ENCODE peak calls at places on chromosomes 1 and 21, in six cellular contexts. One of them, this sample, is unnamed.

GRCh38 chr1:85200367-85200869 is 398 bp downstream of the SYDE2 start:
- DNase-seq in GM06990: no peak
- DNase-seq in ovary: peak
- DNase-seq in cardiac fibroblast: peak
- DNase-seq in GM12864: no peak
- DNase-seq in right atrium auricular region: peak
- DNase-seq in this sample: peak

GRCh38 chr1:70487910-70488665 is 77.0 kb downstream of the CTH start:
- DNase-seq in GM06990: no peak
- DNase-seq in ovary: no peak
- DNase-seq in cardiac fibroblast: peak
- DNase-seq in GM12864: no peak
- DNase-seq in right atrium auricular region: no peak
- DNase-seq in this sample: peak

GRCh38 chr21:25871566-25871965 is 136.8 kb downstream of the GABPA start:
- DNase-seq in GM06990: no peak
- DNase-seq in ovary: no peak
- DNase-seq in cardiac fibroblast: no peak
- DNase-seq in GM12864: no peak
- DNase-seq in right atrium auricular region: no peak
- DNase-seq in this sample: no peak

GRCh38 chr1:67429528-67430357 is 459 bp downstream of the SERBP1 start:
- DNase-seq in GM06990: peak
- DNase-seq in ovary: no peak
- DNase-seq in cardiac fibroblast: peak
- DNase-seq in GM12864: no peak
- DNase-seq in right atrium auricular region: no peak
- DNase-seq in this sample: no peak

GRCh38 chr1:229208481-229208880 is 62.4 kb upstream of the RAB4A start:
- DNase-seq in GM06990: no peak
- DNase-seq in ovary: no peak
- DNase-seq in cardiac fibroblast: peak
- DNase-seq in GM12864: no peak
- DNase-seq in right atrium auricular region: no peak
- DNase-seq in this sample: no peak

GRCh38 chr1:6103854-6104530 is 58.3 kb downstream of the KCNAB2 start:
- DNase-seq in GM06990: no peak
- DNase-seq in ovary: no peak
- DNase-seq in cardiac fibroblast: no peak
- DNase-seq in GM12864: no peak
- DNase-seq in right atrium auricular region: no peak
- DNase-seq in this sample: no peak

GRCh38 chr1:108701176-108701849 is 9.2 kb downstream of the PRPF38B start:
- DNase-seq in GM06990: no peak
- DNase-seq in ovary: no peak
- DNase-seq in cardiac fibroblast: no peak
- DNase-seq in GM12864: no peak
- DNase-seq in right atrium auricular region: no peak
- DNase-seq in this sample: no peak

GRCh38 chr1:41666991-41667631 is 182.6 kb upstream of the EDN2 start:
- DNase-seq in GM06990: peak
- DNase-seq in ovary: no peak
- DNase-seq in cardiac fibroblast: peak
- DNase-seq in GM12864: peak
- DNase-seq in right atrium auricular region: no peak
- DNase-seq in this sample: no peak

GRCh38 chr1:91997607-91998195 is 32.1 kb upstream of the EPHX4 start:
- DNase-seq in GM06990: no peak
- DNase-seq in ovary: no peak
- DNase-seq in cardiac fibroblast: peak
- DNase-seq in GM12864: no peak
- DNase-seq in right atrium auricular region: no peak
- DNase-seq in this sample: peak

GRCh38 chr1:7705908-7706216 is 65.2 kb upstream of the VAMP3 start:
- DNase-seq in GM06990: no peak
- DNase-seq in ovary: no peak
- DNase-seq in cardiac fibroblast: no peak
- DNase-seq in GM12864: no peak
- DNase-seq in right atrium auricular region: no peak
- DNase-seq in this sample: no peak

GRCh38 chr1:227944931-227945890 is 2.5 kb downstream of the WNT9A start:
- DNase-seq in GM06990: no peak
- DNase-seq in ovary: no peak
- DNase-seq in cardiac fibroblast: no peak
- DNase-seq in GM12864: no peak
- DNase-seq in right atrium auricular region: peak
- DNase-seq in this sample: no peak

GRCh38 chr1:227947425-227947677 is 381 bp downstream of the WNT9A start:
- DNase-seq in GM06990: no peak
- DNase-seq in ovary: no peak
- DNase-seq in cardiac fibroblast: no peak
- DNase-seq in GM12864: no peak
- DNase-seq in right atrium auricular region: no peak
- DNase-seq in this sample: peak

GRCh38 chr1:227946624-227947424 is 908 bp downstream of the WNT9A start:
- DNase-seq in GM06990: peak
- DNase-seq in ovary: peak
- DNase-seq in cardiac fibroblast: peak
- DNase-seq in GM12864: no peak
- DNase-seq in right atrium auricular region: peak
- DNase-seq in this sample: peak

GRCh38 chr1:227944066-227944930 is 3.4 kb downstream of the WNT9A start:
- DNase-seq in GM06990: no peak
- DNase-seq in ovary: no peak
- DNase-seq in cardiac fibroblast: no peak
- DNase-seq in GM12864: no peak
- DNase-seq in right atrium auricular region: peak
- DNase-seq in this sample: peak

DNA sequence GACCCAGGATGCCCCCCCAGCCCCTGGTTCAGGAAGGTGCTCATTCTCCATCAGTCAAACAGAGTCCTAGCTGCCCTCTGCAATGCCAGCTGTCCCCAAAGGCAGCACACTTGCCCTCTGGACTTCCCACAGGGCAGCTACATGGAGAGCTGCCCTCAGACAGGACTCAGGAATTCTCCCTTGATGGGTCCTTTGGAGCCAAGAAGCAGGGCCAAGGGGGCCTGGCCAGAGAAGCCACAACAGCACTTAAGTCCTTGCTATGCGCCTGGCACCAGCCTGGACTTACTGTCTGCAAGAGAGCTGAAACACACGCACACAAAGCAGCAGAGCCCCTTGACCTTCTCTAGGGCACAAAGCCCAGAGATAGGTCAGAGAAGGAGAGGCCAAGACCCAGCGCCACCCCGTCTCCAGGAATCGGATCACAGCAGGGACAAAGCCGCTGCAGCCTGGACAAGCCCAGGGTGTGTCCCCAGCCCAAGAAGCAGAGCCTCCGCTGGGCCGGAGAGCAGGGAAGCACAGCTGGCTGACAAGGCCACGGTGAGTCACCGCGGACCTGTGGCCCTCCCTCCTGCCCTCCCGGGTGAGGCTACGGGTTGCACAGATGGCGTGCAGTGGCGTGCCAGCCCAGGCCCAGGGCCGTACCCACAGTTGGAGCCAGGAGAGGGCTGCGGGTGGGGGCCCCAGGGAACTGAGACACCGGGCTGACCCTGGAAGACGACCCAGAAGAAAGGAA is 1.7 kb downstream of the WNT9A start:
- DNase-seq in GM06990: no peak
- DNase-seq in ovary: peak
- DNase-seq in cardiac fibroblast: peak
- DNase-seq in GM12864: no peak
- DNase-seq in right atrium auricular region: peak
- DNase-seq in this sample: peak
- H3K4me3 ChIP-seq in GM06990: no peak
- H3K4me3 ChIP-seq in ovary: peak
- H3K4me3 ChIP-seq in cardiac fibroblast: no peak
- H3K4me3 ChIP-seq in GM12864: no peak
- H3K4me3 ChIP-seq in right atrium auricular region: peak
- H3K4me3 ChIP-seq in this sample: peak

GRCh38 chr21:15732996-15733329 is 3.2 kb downstream of the USP25 start:
- DNase-seq in GM06990: no peak
- DNase-seq in ovary: no peak
- DNase-seq in cardiac fibroblast: no peak
- DNase-seq in GM12864: no peak
- DNase-seq in right atrium auricular region: no peak
- DNase-seq in this sample: no peak
- H3K4me3 ChIP-seq in GM06990: peak
- H3K4me3 ChIP-seq in ovary: no peak
- H3K4me3 ChIP-seq in cardiac fibroblast: no peak
- H3K4me3 ChIP-seq in GM12864: peak
- H3K4me3 ChIP-seq in right atrium auricular region: peak
- H3K4me3 ChIP-seq in this sample: no peak

GRCh38 chr1:89606227-89606945 is 26.5 kb upstream of the LRRC8C start:
- DNase-seq in GM06990: no peak
- DNase-seq in ovary: no peak
- DNase-seq in cardiac fibroblast: no peak
- DNase-seq in GM12864: no peak
- DNase-seq in right atrium auricular region: no peak
- DNase-seq in this sample: no peak
- H3K4me3 ChIP-seq in GM06990: no peak
- H3K4me3 ChIP-seq in ovary: no peak
- H3K4me3 ChIP-seq in cardiac fibroblast: no peak
- H3K4me3 ChIP-seq in GM12864: no peak
- H3K4me3 ChIP-seq in right atrium auricular region: no peak
- H3K4me3 ChIP-seq in this sample: no peak

GRCh38 chr1:156064615-156065014 is 3.7 kb downstream of the RAB25 start:
- DNase-seq in GM06990: no peak
- DNase-seq in ovary: no peak
- DNase-seq in cardiac fibroblast: no peak
- DNase-seq in GM12864: no peak
- DNase-seq in right atrium auricular region: no peak
- DNase-seq in this sample: no peak

GRCh38 chr1:156065212-156065611 is 4.3 kb downstream of the RAB25 start:
- DNase-seq in GM06990: no peak
- DNase-seq in ovary: no peak
- DNase-seq in cardiac fibroblast: no peak
- DNase-seq in GM12864: no peak
- DNase-seq in right atrium auricular region: no peak
- DNase-seq in this sample: no peak

GRCh38 chr1:156060937-156061636 is at the start of gene RAB25:
- DNase-seq in GM06990: no peak
- DNase-seq in ovary: no peak
- DNase-seq in cardiac fibroblast: no peak
- DNase-seq in GM12864: no peak
- DNase-seq in right atrium auricular region: no peak
- DNase-seq in this sample: no peak

GRCh38 chr1:156063997-156064285 is 3.0 kb downstream of the RAB25 start:
- DNase-seq in GM06990: no peak
- DNase-seq in ovary: no peak
- DNase-seq in cardiac fibroblast: no peak
- DNase-seq in GM12864: no peak
- DNase-seq in right atrium auricular region: no peak
- DNase-seq in this sample: peak

GRCh38 chr1:156062189-156062588 is 1.2 kb downstream of the RAB25 start:
- DNase-seq in GM06990: no peak
- DNase-seq in ovary: no peak
- DNase-seq in cardiac fibroblast: no peak
- DNase-seq in GM12864: no peak
- DNase-seq in right atrium auricular region: no peak
- DNase-seq in this sample: no peak
- H3K4me3 ChIP-seq in GM06990: no peak
- H3K4me3 ChIP-seq in ovary: no peak
- H3K4me3 ChIP-seq in cardiac fibroblast: no peak
- H3K4me3 ChIP-seq in GM12864: no peak
- H3K4me3 ChIP-seq in right atrium auricular region: no peak
- H3K4me3 ChIP-seq in this sample: no peak

DNA sequence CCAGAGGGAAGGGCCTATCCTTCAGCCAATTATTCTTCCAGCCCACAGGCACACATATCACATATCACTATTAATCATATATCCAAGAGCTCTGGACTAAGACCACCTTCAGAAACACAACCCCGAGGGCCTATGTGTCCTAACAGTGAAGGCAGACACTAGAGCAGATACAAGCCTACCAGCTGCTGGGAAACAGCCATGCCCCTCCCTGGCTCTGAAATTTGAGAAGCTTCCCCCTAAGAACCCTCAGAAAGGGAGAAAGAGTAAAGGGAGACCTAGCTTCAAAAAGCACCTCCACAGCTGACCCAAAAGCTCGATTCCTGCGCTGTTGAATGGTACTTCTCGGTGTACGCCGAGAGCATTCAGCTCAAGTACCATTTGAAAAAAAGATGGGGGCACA is 17.4 kb downstream of the CNN3 start:
- DNase-seq in GM06990: no peak
- DNase-seq in ovary: no peak
- DNase-seq in cardiac fibroblast: no peak
- DNase-seq in GM12864: no peak
- DNase-seq in right atrium auricular region: no peak
- DNase-seq in this sample: no peak
- H3K4me3 ChIP-seq in GM06990: no peak
- H3K4me3 ChIP-seq in ovary: no peak
- H3K4me3 ChIP-seq in cardiac fibroblast: no peak
- H3K4me3 ChIP-seq in GM12864: no peak
- H3K4me3 ChIP-seq in right atrium auricular region: no peak
- H3K4me3 ChIP-seq in this sample: no peak